ENCODE peak calls at places on chromosomes 6 and 20, in ten cellular contexts. One of them, this sample, is unnamed.

GRCh38 chr20:44532248-44532980 is 10.5 kb upstream of the SERINC3 start:
- DNase-seq in Calu3: no peak
- DNase-seq in anterior cingulate cortex: no peak
- DNase-seq in H7: peak; percentile 30
- DNase-seq in occipital lobe: no peak
- DNase-seq in neuronal stem cell: no peak
- DNase-seq in IMR-90: no peak
- DNase-seq in stimulated activated CD4-positive, alpha-beta T cell treated with anti-CD3 and anti-CD28 coated beads, Interleukin-15, amount 100 ng/mL, for 24 hours: no peak
- DNase-seq in activated CD4-positive, alpha-beta memory T cell treated with anti-CD3 and anti-CD28 coated beads for 36 hours: no peak
- DNase-seq in AG08395: peak; percentile 17
- DNase-seq in this sample: peak; percentile 55

GRCh38 chr20:55057779-55058415 is 582.5 kb downstream of the DOK5 start:
- DNase-seq in Calu3: no peak
- DNase-seq in anterior cingulate cortex: no peak
- DNase-seq in H7: no peak
- DNase-seq in occipital lobe: no peak
- DNase-seq in neuronal stem cell: no peak
- DNase-seq in IMR-90: no peak
- DNase-seq in stimulated activated CD4-positive, alpha-beta T cell treated with anti-CD3 and anti-CD28 coated beads, Interleukin-15, amount 100 ng/mL, for 24 hours: no peak
- DNase-seq in activated CD4-positive, alpha-beta memory T cell treated with anti-CD3 and anti-CD28 coated beads for 36 hours: no peak
- DNase-seq in AG08395: no peak
- DNase-seq in this sample: no peak

GRCh38 chr20:62358728-62359490 is 8.2 kb downstream of the LAMA5 start:
- DNase-seq in Calu3: peak; percentile 89
- DNase-seq in anterior cingulate cortex: no peak
- DNase-seq in H7: peak; percentile 87
- DNase-seq in occipital lobe: no peak
- DNase-seq in neuronal stem cell: no peak
- DNase-seq in IMR-90: no peak
- DNase-seq in stimulated activated CD4-positive, alpha-beta T cell treated with anti-CD3 and anti-CD28 coated beads, Interleukin-15, amount 100 ng/mL, for 24 hours: no peak
- DNase-seq in activated CD4-positive, alpha-beta memory T cell treated with anti-CD3 and anti-CD28 coated beads for 36 hours: no peak
- DNase-seq in AG08395: no peak
- DNase-seq in this sample: no peak

GRCh38 chr20:6966721-6967120 is 199.2 kb downstream of the BMP2 start:
- DNase-seq in Calu3: no peak
- DNase-seq in anterior cingulate cortex: no peak
- DNase-seq in H7: no peak
- DNase-seq in occipital lobe: no peak
- DNase-seq in neuronal stem cell: no peak
- DNase-seq in IMR-90: no peak
- DNase-seq in stimulated activated CD4-positive, alpha-beta T cell treated with anti-CD3 and anti-CD28 coated beads, Interleukin-15, amount 100 ng/mL, for 24 hours: no peak
- DNase-seq in activated CD4-positive, alpha-beta memory T cell treated with anti-CD3 and anti-CD28 coated beads for 36 hours: no peak
- DNase-seq in AG08395: no peak
- DNase-seq in this sample: no peak

GRCh38 chr6:92125681-92126080 is 1293.7 kb downstream of the EPHA7 start:
- DNase-seq in Calu3: no peak
- DNase-seq in anterior cingulate cortex: no peak
- DNase-seq in H7: no peak
- DNase-seq in occipital lobe: no peak
- DNase-seq in neuronal stem cell: no peak
- DNase-seq in IMR-90: no peak
- DNase-seq in stimulated activated CD4-positive, alpha-beta T cell treated with anti-CD3 and anti-CD28 coated beads, Interleukin-15, amount 100 ng/mL, for 24 hours: no peak
- DNase-seq in activated CD4-positive, alpha-beta memory T cell treated with anti-CD3 and anti-CD28 coated beads for 36 hours: no peak
- DNase-seq in AG08395: no peak
- DNase-seq in this sample: no peak

GRCh38 chr6:6951355-6951754 is 156.4 kb upstream of the RREB1 start:
- DNase-seq in Calu3: no peak
- DNase-seq in anterior cingulate cortex: no peak
- DNase-seq in H7: no peak
- DNase-seq in occipital lobe: no peak
- DNase-seq in neuronal stem cell: no peak
- DNase-seq in IMR-90: no peak
- DNase-seq in stimulated activated CD4-positive, alpha-beta T cell treated with anti-CD3 and anti-CD28 coated beads, Interleukin-15, amount 100 ng/mL, for 24 hours: no peak
- DNase-seq in activated CD4-positive, alpha-beta memory T cell treated with anti-CD3 and anti-CD28 coated beads for 36 hours: no peak
- DNase-seq in AG08395: no peak
- DNase-seq in this sample: no peak

GRCh38 chr6:42726026-42726425 is 3.6 kb upstream of the PRPH2 start:
- DNase-seq in Calu3: no peak
- DNase-seq in anterior cingulate cortex: no peak
- DNase-seq in H7: no peak
- DNase-seq in occipital lobe: no peak
- DNase-seq in neuronal stem cell: no peak
- DNase-seq in IMR-90: no peak
- DNase-seq in stimulated activated CD4-positive, alpha-beta T cell treated with anti-CD3 and anti-CD28 coated beads, Interleukin-15, amount 100 ng/mL, for 24 hours: no peak
- DNase-seq in activated CD4-positive, alpha-beta memory T cell treated with anti-CD3 and anti-CD28 coated beads for 36 hours: no peak
- DNase-seq in AG08395: no peak
- DNase-seq in this sample: no peak

GRCh38 chr6:12873706-12874105 is 157.1 kb downstream of the PHACTR1 start:
- DNase-seq in Calu3: no peak
- DNase-seq in anterior cingulate cortex: no peak
- DNase-seq in H7: no peak
- DNase-seq in occipital lobe: no peak
- DNase-seq in neuronal stem cell: no peak
- DNase-seq in IMR-90: no peak
- DNase-seq in stimulated activated CD4-positive, alpha-beta T cell treated with anti-CD3 and anti-CD28 coated beads, Interleukin-15, amount 100 ng/mL, for 24 hours: no peak
- DNase-seq in activated CD4-positive, alpha-beta memory T cell treated with anti-CD3 and anti-CD28 coated beads for 36 hours: no peak
- DNase-seq in AG08395: no peak
- DNase-seq in this sample: no peak

GRCh38 chr20:53104889-53105288 is 132.7 kb downstream of the TSHZ2 start:
- DNase-seq in Calu3: no peak
- DNase-seq in anterior cingulate cortex: no peak
- DNase-seq in H7: no peak
- DNase-seq in occipital lobe: no peak
- DNase-seq in neuronal stem cell: no peak
- DNase-seq in IMR-90: no peak
- DNase-seq in stimulated activated CD4-positive, alpha-beta T cell treated with anti-CD3 and anti-CD28 coated beads, Interleukin-15, amount 100 ng/mL, for 24 hours: no peak
- DNase-seq in activated CD4-positive, alpha-beta memory T cell treated with anti-CD3 and anti-CD28 coated beads for 36 hours: no peak
- DNase-seq in AG08395: peak; percentile 53
- DNase-seq in this sample: no peak

GRCh38 chr6:53646606-53647005 is 18.9 kb downstream of the KLHL31 start:
- DNase-seq in Calu3: no peak
- DNase-seq in anterior cingulate cortex: no peak
- DNase-seq in H7: no peak
- DNase-seq in occipital lobe: no peak
- DNase-seq in neuronal stem cell: no peak
- DNase-seq in IMR-90: no peak
- DNase-seq in stimulated activated CD4-positive, alpha-beta T cell treated with anti-CD3 and anti-CD28 coated beads, Interleukin-15, amount 100 ng/mL, for 24 hours: no peak
- DNase-seq in activated CD4-positive, alpha-beta memory T cell treated with anti-CD3 and anti-CD28 coated beads for 36 hours: no peak
- DNase-seq in AG08395: no peak
- DNase-seq in this sample: no peak

GRCh38 chr6:129705212-129705611 is 4.8 kb downstream of the ARHGAP18 start:
- DNase-seq in Calu3: no peak
- DNase-seq in anterior cingulate cortex: no peak
- DNase-seq in H7: no peak
- DNase-seq in occipital lobe: no peak
- DNase-seq in neuronal stem cell: no peak
- DNase-seq in IMR-90: no peak
- DNase-seq in stimulated activated CD4-positive, alpha-beta T cell treated with anti-CD3 and anti-CD28 coated beads, Interleukin-15, amount 100 ng/mL, for 24 hours: no peak
- DNase-seq in activated CD4-positive, alpha-beta memory T cell treated with anti-CD3 and anti-CD28 coated beads for 36 hours: no peak
- DNase-seq in AG08395: no peak
- DNase-seq in this sample: no peak

GRCh38 chr6:36984581-36985383 is 1.2 kb downstream of the MTCH1 start:
- DNase-seq in Calu3: peak; percentile 61
- DNase-seq in anterior cingulate cortex: peak; percentile 16
- DNase-seq in H7: peak; percentile 89
- DNase-seq in occipital lobe: no peak
- DNase-seq in neuronal stem cell: peak; percentile 38
- DNase-seq in IMR-90: peak; percentile 87
- DNase-seq in stimulated activated CD4-positive, alpha-beta T cell treated with anti-CD3 and anti-CD28 coated beads, Interleukin-15, amount 100 ng/mL, for 24 hours: peak; percentile 80
- DNase-seq in activated CD4-positive, alpha-beta memory T cell treated with anti-CD3 and anti-CD28 coated beads for 36 hours: peak; percentile 84
- DNase-seq in AG08395: peak; percentile 59
- DNase-seq in this sample: peak; percentile 52

GRCh38 chr6:12266571-12266970 is 23.6 kb upstream of the EDN1 start:
- DNase-seq in Calu3: no peak
- DNase-seq in anterior cingulate cortex: no peak
- DNase-seq in H7: no peak
- DNase-seq in occipital lobe: no peak
- DNase-seq in neuronal stem cell: no peak
- DNase-seq in IMR-90: peak; percentile 77
- DNase-seq in stimulated activated CD4-positive, alpha-beta T cell treated with anti-CD3 and anti-CD28 coated beads, Interleukin-15, amount 100 ng/mL, for 24 hours: no peak
- DNase-seq in activated CD4-positive, alpha-beta memory T cell treated with anti-CD3 and anti-CD28 coated beads for 36 hours: no peak
- DNase-seq in AG08395: peak; percentile 73
- DNase-seq in this sample: no peak

GRCh38 chr20:32737371-32738223 is 5.7 kb downstream of the COMMD7 start:
- DNase-seq in Calu3: no peak
- DNase-seq in anterior cingulate cortex: no peak
- DNase-seq in H7: no peak
- DNase-seq in occipital lobe: no peak
- DNase-seq in neuronal stem cell: no peak
- DNase-seq in IMR-90: peak; percentile 91
- DNase-seq in stimulated activated CD4-positive, alpha-beta T cell treated with anti-CD3 and anti-CD28 coated beads, Interleukin-15, amount 100 ng/mL, for 24 hours: peak; percentile 44
- DNase-seq in activated CD4-positive, alpha-beta memory T cell treated with anti-CD3 and anti-CD28 coated beads for 36 hours: peak; percentile 61
- DNase-seq in AG08395: peak; percentile 53
- DNase-seq in this sample: no peak